ENCODE peak calls at places on chromosomes 3 and 15, in nine cellular contexts. E is cardiac muscle cell, W is transverse colon, O is left ventricle myocardium inferior, C is GM23248, H is SK-N-SH, S is endodermal cell, P is lung, M is astrocyte. X is an unnamed sample.

GRCh38 chr3:36814071-36814717 is 49.8 kb upstream of the DCLK3 start:
- DNase-seq in E (peak; percentile 85), W (no peak), O (no peak), C (no peak), H (no peak), S (no peak), P (no peak), M (no peak), X (no peak)

GRCh38 chr3:196666001-196666867 is 26.7 kb downstream of the NRROS start:
- DNase-seq in E (peak; percentile 23), W (no peak), O (no peak), C (peak; percentile 82), H (no peak), S (peak; percentile 96), P (no peak), M (peak; percentile 66), X (no peak)

GRCh38 chr15:62352817-62353216 is 187.7 kb upstream of the C2CD4B start:
- DNase-seq in E (no peak), W (no peak), O (no peak), C (no peak), H (no peak), S (peak; percentile 57), P (no peak), M (no peak), X (no peak)

GRCh38 chr15:39598186-39598850 is 17.4 kb downstream of the THBS1 start:
- DNase-seq in E (no peak), W (no peak), O (no peak), C (peak; percentile 77), H (no peak), S (no peak), P (no peak), M (no peak), X (no peak)

GRCh38 chr15:84750583-84751092 is 2.2 kb downstream of the ZNF592 start:
- DNase-seq in E (no peak), W (no peak), O (no peak), C (no peak), H (no peak), S (peak; percentile 61), P (no peak), M (no peak), X (no peak)

GRCh38 chr3:100041328-100041749 is 73.0 kb downstream of the FILIP1L start:
- DNase-seq in E (peak; percentile 12), W (no peak), O (no peak), C (peak; percentile 82), H (no peak), S (no peak), P (no peak), M (peak; percentile 90), X (no peak)

GRCh38 chr3:52385157-52385556 is 59.7 kb downstream of the SEMA3G start:
- DNase-seq in E (peak; percentile 69), W (no peak), O (no peak), C (peak; percentile 40), H (peak; percentile 67), S (peak; percentile 96), P (no peak), M (peak; percentile 12), X (no peak)

GRCh38 chr3:103126111-103126510 is 691.3 kb downstream of the ZPLD1 start:
- DNase-seq in E (no peak), W (no peak), O (no peak), C (no peak), H (no peak), S (no peak), P (no peak), M (no peak), X (no peak)

GRCh38 chr15:71472699-71473098 is 337.7 kb upstream of the NR2E3 start:
- DNase-seq in E (no peak), W (no peak), O (no peak), C (no peak), H (no peak), S (no peak), P (no peak), M (no peak), X (no peak)

GRCh38 chr3:18228060-18228459 is 197.1 kb downstream of the SATB1 start:
- DNase-seq in E (no peak), W (no peak), O (no peak), C (no peak), H (no peak), S (no peak), P (no peak), M (no peak), X (no peak)

GRCh38 chr15:84881520-84881830 is 3.0 kb upstream of the SLC28A1 start:
- DNase-seq in E (no peak), W (no peak), O (no peak), C (no peak), H (no peak), S (no peak), P (no peak), M (no peak), X (no peak)

GRCh38 chr3:63753567-63753966 is 65.5 kb upstream of the C3orf49 start:
- DNase-seq in E (peak; percentile 70), W (no peak), O (no peak), C (peak; percentile 48), H (no peak), S (no peak), P (no peak), M (peak; percentile 25), X (no peak)

GRCh38 chr15:89164712-89165211 is 56.6 kb downstream of the RLBP1 start:
- DNase-seq in E (no peak), W (no peak), O (no peak), C (no peak), H (no peak), S (no peak), P (no peak), M (no peak), X (no peak)

GRCh38 chr3:129016366-129016724 is 15.2 kb downstream of the EFCC1 start:
- DNase-seq in E (no peak), W (peak; percentile 85), O (no peak), C (no peak), H (no peak), S (no peak), P (no peak), M (no peak), X (no peak)

GRCh38 chr3:46080124-46080991 is 53.1 kb upstream of the XCR1 start:
- DNase-seq in E (no peak), W (no peak), O (no peak), C (peak; percentile 34), H (no peak), S (no peak), P (no peak), M (no peak), X (no peak)

GRCh38 chr15:57340673-57341259 is 35.5 kb upstream of the CGNL1 start:
- DNase-seq in E (peak; percentile 72), W (peak; percentile 51), O (no peak), C (peak; percentile 66), H (peak; percentile 72), S (peak; percentile 80), P (peak; percentile 46), M (no peak), X (no peak)

GRCh38 chr3:141642215-141642614 is 95.9 kb upstream of the RNF7 start:
- DNase-seq in E (no peak), W (no peak), O (no peak), C (no peak), H (no peak), S (no peak), P (no peak), M (no peak), X (no peak)

GRCh38 chr3:53801319-53801718 is 44.9 kb downstream of the CHDH start:
- DNase-seq in E (no peak), W (no peak), O (no peak), C (no peak), H (no peak), S (no peak), P (no peak), M (no peak), X (no peak)
- H3K4me3 ChIP-seq in E (no peak overlapping the region), W (no peak overlapping the region), O (no peak overlapping the region), C (no peak overlapping the region), H (no peak overlapping the region), S (no peak overlapping the region), P (no peak overlapping the region), M (no peak overlapping the region), X (no peak overlapping the region)

DNA sequence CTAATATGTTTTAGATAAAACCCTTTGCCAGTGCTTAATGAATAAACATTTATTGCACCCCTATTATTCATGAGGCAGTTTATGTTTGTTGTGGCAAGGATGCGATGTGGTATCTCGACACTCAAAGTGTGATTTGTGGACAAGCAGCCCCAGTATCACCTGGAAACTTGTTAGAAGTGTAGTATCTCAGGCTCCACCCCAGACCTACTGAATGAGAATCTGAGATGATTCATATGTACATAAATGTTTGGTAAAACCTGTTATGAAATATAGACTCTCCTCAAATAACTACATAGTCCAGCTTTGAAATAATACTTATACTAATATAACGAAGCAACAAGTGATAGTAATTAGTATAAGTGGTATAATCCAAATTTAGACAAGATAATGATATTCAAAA is 914.8 kb downstream of the TUSC7 start:
- DNase-seq in E (no peak), W (no peak), O (no peak), C (no peak), H (no peak), S (no peak), P (no peak), M (no peak), X (no peak)
- H3K27ac ChIP-seq in E (no peak overlapping the region), W (no peak overlapping the region), O (no peak overlapping the region), C (no peak overlapping the region), H (no peak overlapping the region), S (no peak overlapping the region), P (no peak overlapping the region), M (no peak overlapping the region), X (no peak overlapping the region)

GRCh38 chr3:105863608-105864007 is 5.2 kb downstream of the CBLB start:
- DNase-seq in E (no peak), W (no peak), O (no peak), C (no peak), H (no peak), S (no peak), P (no peak), M (no peak), X (no peak)
- H3K4me1 ChIP-seq in E (peaks cover 28% of the 10 kb centered on the region), W (no peaks in the 10 kb centered on the region), O (peaks cover 95% of the 10 kb centered on the region), C (peaks cover 57% of the 10 kb centered on the region), H (peaks cover 4% of the 10 kb centered on the region), S (peaks cover 9% of the 10 kb centered on the region), P (no peaks in the 10 kb centered on the region), M (peaks cover 18% of the 10 kb centered on the region), X (peaks cover 26% of the 10 kb centered on the region)

GRCh38 chr3:121878411-121878810 is 15.8 kb upstream of the SLC15A2 start:
- DNase-seq in E (no peak), W (no peak), O (no peak), C (no peak), H (no peak), S (no peak), P (no peak), M (no peak), X (no peak)
- H3K4me3 ChIP-seq in E (no peak overlapping the region), W (no peak overlapping the region), O (no peak overlapping the region), C (no peak overlapping the region), H (no peak overlapping the region), S (no peak overlapping the region), P (no peak overlapping the region), M (no peak overlapping the region), X (no peak overlapping the region)

DNA sequence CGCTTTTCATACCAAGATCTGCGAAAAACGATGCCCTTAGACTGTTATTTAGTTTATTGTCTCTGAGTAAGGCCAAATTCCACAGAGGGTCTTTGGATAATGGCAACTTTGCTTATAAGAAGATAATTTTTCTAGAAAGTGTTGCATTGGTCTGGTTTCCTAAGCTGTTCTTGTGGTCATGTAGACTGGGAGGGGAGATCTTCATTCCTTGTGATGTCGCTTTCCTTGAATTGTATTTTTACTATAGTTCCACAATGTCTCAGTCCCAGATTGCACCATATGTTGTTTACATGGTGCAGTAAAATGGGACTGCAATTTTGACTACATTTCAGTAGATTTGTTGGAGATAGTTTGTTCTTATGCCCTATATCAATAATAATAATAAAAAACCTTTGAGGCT is 28.8 kb upstream of the ST3GAL6 start:
- DNase-seq in E (no peak), W (no peak), O (no peak), C (no peak), H (no peak), S (no peak), P (no peak), M (no peak), X (no peak)
- H3K27ac ChIP-seq in E (peak overlapping the region; percentile 92), W (no peak overlapping the region), O (peak overlapping the region; percentile 92), C (no peak overlapping the region), H (peak overlapping the region; percentile 60), S (no peak overlapping the region), P (peak overlapping the region; percentile 96), M (no peak overlapping the region), X (no peak overlapping the region)